ENCODE peak calls at places on chromosomes 12 and 14, in five cellular contexts. One of them, this sample, is unnamed.

GRCh38 chr14:32109676-32110075 is 32.6 kb downstream of the ARHGAP5 start:
- DNase-seq in fibroblast of lung: peak
- DNase-seq in hepatocyte: no peak
- DNase-seq in neural progenitor cell: no peak
- DNase-seq in K562: no peak
- DNase-seq in this sample: no peak

GRCh38 chr12:95599880-95600279 is 48.6 kb upstream of the USP44 start:
- DNase-seq in hepatocyte: no peak
- DNase-seq in K562: no peak
- DNase-seq in neural progenitor cell: no peak
- DNase-seq in fibroblast of lung: no peak
- DNase-seq in this sample: no peak

GRCh38 chr12:63917864-63918742 is 73.6 kb downstream of the SRGAP1 start:
- DNase-seq in neural progenitor cell: no peak
- DNase-seq in K562: no peak
- DNase-seq in fibroblast of lung: peak
- DNase-seq in hepatocyte: peak
- DNase-seq in this sample: no peak

GRCh38 chr12:805022-805632 is 52.7 kb downstream of the WNK1 start:
- DNase-seq in hepatocyte: no peak
- DNase-seq in neural progenitor cell: no peak
- DNase-seq in fibroblast of lung: no peak
- DNase-seq in K562: no peak
- DNase-seq in this sample: no peak

GRCh38 chr14:58048219-58048618 is 103.8 kb downstream of the ARMH4 start:
- DNase-seq in fibroblast of lung: no peak
- DNase-seq in neural progenitor cell: no peak
- DNase-seq in hepatocyte: no peak
- DNase-seq in K562: no peak
- DNase-seq in this sample: no peak

GRCh38 chr12:4975574-4975973 is 65.9 kb downstream of the KCNA1 start:
- DNase-seq in K562: peak
- DNase-seq in neural progenitor cell: peak
- DNase-seq in hepatocyte: no peak
- DNase-seq in fibroblast of lung: no peak
- DNase-seq in this sample: peak

GRCh38 chr14:58912287-58912686 is 274.5 kb downstream of the DACT1 start:
- DNase-seq in neural progenitor cell: no peak
- DNase-seq in fibroblast of lung: no peak
- DNase-seq in hepatocyte: no peak
- DNase-seq in K562: no peak
- DNase-seq in this sample: no peak

GRCh38 chr12:70243510-70244331 is 488 bp downstream of the CNOT2 start:
- DNase-seq in K562: peak
- DNase-seq in hepatocyte: peak
- DNase-seq in fibroblast of lung: peak
- DNase-seq in neural progenitor cell: peak
- DNase-seq in this sample: peak

GRCh38 chr12:106213721-106214121 is 34.1 kb downstream of the CKAP4 start:
- DNase-seq in fibroblast of lung: no peak
- DNase-seq in neural progenitor cell: no peak
- DNase-seq in K562: no peak
- DNase-seq in hepatocyte: no peak
- DNase-seq in this sample: no peak

GRCh38 chr12:28222959-28223662 is 32.9 kb downstream of the CCDC91 start:
- DNase-seq in hepatocyte: peak
- DNase-seq in fibroblast of lung: no peak
- DNase-seq in neural progenitor cell: no peak
- DNase-seq in K562: no peak
- DNase-seq in this sample: no peak

GRCh38 chr14:67492538-67492937 is 4.0 kb upstream of the TMEM229B start:
- DNase-seq in fibroblast of lung: no peak
- DNase-seq in K562: no peak
- DNase-seq in hepatocyte: no peak
- DNase-seq in neural progenitor cell: no peak
- DNase-seq in this sample: no peak

GRCh38 chr12:11832100-11832499 is 182.6 kb downstream of the ETV6 start:
- DNase-seq in neural progenitor cell: no peak
- DNase-seq in K562: no peak
- DNase-seq in fibroblast of lung: peak
- DNase-seq in hepatocyte: no peak
- DNase-seq in this sample: no peak

GRCh38 chr14:70955543-70956480 is 48.6 kb downstream of the PCNX1 start:
- DNase-seq in neural progenitor cell: peak
- DNase-seq in hepatocyte: peak
- DNase-seq in K562: no peak
- DNase-seq in fibroblast of lung: no peak
- DNase-seq in this sample: peak

GRCh38 chr14:56964885-56965284 is 154.6 kb upstream of the OTX2 start:
- DNase-seq in hepatocyte: no peak
- DNase-seq in K562: no peak
- DNase-seq in fibroblast of lung: no peak
- DNase-seq in neural progenitor cell: peak
- DNase-seq in this sample: no peak

GRCh38 chr14:65352964-65353530 is 59.5 kb upstream of the FUT8 start:
- DNase-seq in K562: no peak
- DNase-seq in hepatocyte: no peak
- DNase-seq in neural progenitor cell: no peak
- DNase-seq in fibroblast of lung: no peak
- DNase-seq in this sample: no peak

GRCh38 chr12:47837190-47838171 is 17.8 kb upstream of the HDAC7 start:
- DNase-seq in fibroblast of lung: peak
- DNase-seq in neural progenitor cell: peak
- DNase-seq in K562: peak
- DNase-seq in hepatocyte: peak
- DNase-seq in this sample: peak

GRCh38 chr12:10213168-10214130 is 772 bp downstream of the GABARAPL1 start:
- DNase-seq in K562: peak
- DNase-seq in hepatocyte: peak
- DNase-seq in fibroblast of lung: peak
- DNase-seq in neural progenitor cell: peak
- DNase-seq in this sample: peak

GRCh38 chr12:96520767-96521166 is 31.4 kb downstream of the CFAP54 start:
- DNase-seq in K562: no peak
- DNase-seq in fibroblast of lung: peak
- DNase-seq in neural progenitor cell: no peak
- DNase-seq in hepatocyte: no peak
- DNase-seq in this sample: no peak

GRCh38 chr14:77158175-77158908 is 16.8 kb upstream of the ZDHHC22 start:
- DNase-seq in hepatocyte: peak
- DNase-seq in neural progenitor cell: peak
- DNase-seq in fibroblast of lung: peak
- DNase-seq in K562: peak
- DNase-seq in this sample: peak

GRCh38 chr12:72453079-72453478 is 180.9 kb downstream of the TRHDE start:
- DNase-seq in K562: no peak
- DNase-seq in fibroblast of lung: no peak
- DNase-seq in hepatocyte: no peak
- DNase-seq in neural progenitor cell: no peak
- DNase-seq in this sample: no peak

GRCh38 chr14:83342590-83342989 is 1808.9 kb upstream of the SEL1L start:
- DNase-seq in K562: no peak
- DNase-seq in fibroblast of lung: no peak
- DNase-seq in hepatocyte: no peak
- DNase-seq in neural progenitor cell: no peak
- DNase-seq in this sample: no peak

GRCh38 chr12:13386269-13387039 is 189.9 kb downstream of the EMP1 start:
- DNase-seq in fibroblast of lung: no peak
- DNase-seq in K562: no peak
- DNase-seq in neural progenitor cell: no peak
- DNase-seq in hepatocyte: no peak
- DNase-seq in this sample: no peak

GRCh38 chr12:52582971-52583456 is 9.4 kb upstream of the KRT74 start:
- DNase-seq in neural progenitor cell: peak
- DNase-seq in fibroblast of lung: peak
- DNase-seq in K562: peak
- DNase-seq in hepatocyte: peak
- DNase-seq in this sample: peak

GRCh38 chr12:102436867-102437266 is 43.5 kb downstream of the IGF1 start:
- DNase-seq in fibroblast of lung: no peak
- DNase-seq in hepatocyte: no peak
- DNase-seq in neural progenitor cell: no peak
- DNase-seq in K562: no peak
- DNase-seq in this sample: no peak

DNA sequence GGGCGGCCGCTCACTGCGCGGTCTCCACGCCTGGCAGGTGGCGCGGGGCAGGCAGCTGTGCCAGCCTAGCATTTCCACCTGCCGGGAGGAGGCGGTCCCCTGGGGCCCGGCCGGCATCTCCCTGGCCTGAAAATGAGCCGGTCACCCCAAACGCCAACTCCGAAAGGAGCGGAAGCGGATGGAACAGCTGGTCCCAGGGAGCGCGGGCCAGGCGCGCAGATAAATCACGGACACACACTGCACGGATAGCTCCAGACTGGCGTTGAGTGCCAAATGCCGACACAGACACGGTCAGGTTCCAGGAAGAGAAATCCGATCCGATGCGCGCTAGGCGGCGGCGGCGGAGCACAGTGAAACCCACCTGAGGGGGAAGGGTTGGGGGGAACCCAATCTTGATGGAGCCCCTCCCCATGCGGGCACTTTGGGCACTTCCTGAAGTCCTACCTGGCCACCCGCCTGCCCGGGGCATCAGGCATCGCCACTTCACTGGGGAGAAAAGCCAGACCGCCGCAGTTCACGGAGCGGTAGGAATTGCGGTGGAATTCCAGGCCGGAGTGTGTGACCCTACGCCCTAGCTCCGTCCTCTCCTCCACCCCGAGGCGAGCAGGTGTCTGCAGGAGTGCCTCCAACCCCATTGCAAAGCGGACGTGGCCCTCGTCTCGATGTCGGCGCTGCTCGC is 624 bp upstream of the PLEKHD1 start:
- DNase-seq in neural progenitor cell: peak
- DNase-seq in K562: no peak
- DNase-seq in fibroblast of lung: peak
- DNase-seq in hepatocyte: peak
- DNase-seq in this sample: peak
- TF ChIP-seq EZH2 in neural progenitor cell: peak
- TF ChIP-seq EZH2 in K562: no peak
- TF ChIP-seq EZH2 in fibroblast of lung: peak
- TF ChIP-seq EZH2 in hepatocyte: peak
- TF ChIP-seq EZH2 in this sample: peak

GRCh38 chr12:57488397-57489156 is 709 bp downstream of the MARS1 start:
- DNase-seq in hepatocyte: no peak
- DNase-seq in fibroblast of lung: no peak
- DNase-seq in K562: peak
- DNase-seq in neural progenitor cell: peak
- DNase-seq in this sample: peak

GRCh38 chr12:57485695-57486094 is 2.2 kb upstream of the MARS1 start:
- DNase-seq in fibroblast of lung: no peak
- DNase-seq in hepatocyte: no peak
- DNase-seq in K562: no peak
- DNase-seq in neural progenitor cell: no peak
- DNase-seq in this sample: no peak

GRCh38 chr12:57487055-57487596 is 742 bp upstream of the MARS1 start:
- DNase-seq in K562: no peak
- DNase-seq in fibroblast of lung: no peak
- DNase-seq in hepatocyte: no peak
- DNase-seq in neural progenitor cell: no peak
- DNase-seq in this sample: peak

GRCh38 chr12:57489157-57489641 is 1.3 kb downstream of the MARS1 start:
- DNase-seq in hepatocyte: no peak
- DNase-seq in neural progenitor cell: no peak
- DNase-seq in K562: no peak
- DNase-seq in fibroblast of lung: peak
- DNase-seq in this sample: no peak

DNA sequence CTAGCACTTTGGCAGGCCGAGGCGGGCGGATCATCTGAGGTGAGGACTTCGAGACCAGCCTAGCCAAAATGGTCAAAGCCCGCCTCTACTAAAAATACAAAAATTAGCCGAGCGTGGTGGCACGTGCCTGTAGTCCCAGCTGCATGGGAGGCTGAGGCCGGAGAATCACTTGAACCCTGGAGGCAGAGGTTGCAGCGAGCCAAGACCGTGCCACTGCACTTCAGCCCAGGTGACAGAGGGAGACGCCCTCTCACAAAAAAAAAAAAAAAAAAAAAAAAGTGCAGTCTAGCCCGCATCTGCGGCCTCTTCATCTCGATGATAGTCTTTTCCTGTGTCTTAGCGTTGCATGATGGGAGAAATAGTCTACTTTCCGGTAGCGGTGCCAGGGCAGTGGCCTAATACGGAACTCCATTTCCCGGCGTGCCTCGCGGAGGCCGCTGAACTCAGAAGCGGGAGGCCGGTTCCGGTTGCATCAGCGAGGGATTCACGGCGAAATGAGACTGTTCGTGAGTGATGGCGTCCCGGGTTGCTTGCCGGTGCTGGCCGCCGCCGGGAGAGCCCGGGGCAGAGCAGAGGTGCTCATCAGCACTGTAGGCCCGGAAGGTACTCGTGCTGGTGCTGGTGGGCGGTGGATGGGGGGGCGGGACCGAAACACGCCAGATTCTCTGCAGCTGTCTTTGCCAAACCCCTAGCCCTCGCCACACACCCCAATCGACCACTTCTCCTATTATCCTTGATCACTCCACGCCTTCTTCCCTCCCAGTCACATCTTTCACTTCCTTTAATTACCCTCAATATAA is at the start of gene MARS1:
- DNase-seq in K562: peak
- DNase-seq in fibroblast of lung: peak
- DNase-seq in neural progenitor cell: peak
- DNase-seq in hepatocyte: peak
- DNase-seq in this sample: peak
- TF ChIP-seq CTCF in K562: peak
- TF ChIP-seq CTCF in fibroblast of lung: no peak
- TF ChIP-seq CTCF in neural progenitor cell: peak
- TF ChIP-seq CTCF in hepatocyte: peak
- TF ChIP-seq CTCF in this sample: peak

DNA sequence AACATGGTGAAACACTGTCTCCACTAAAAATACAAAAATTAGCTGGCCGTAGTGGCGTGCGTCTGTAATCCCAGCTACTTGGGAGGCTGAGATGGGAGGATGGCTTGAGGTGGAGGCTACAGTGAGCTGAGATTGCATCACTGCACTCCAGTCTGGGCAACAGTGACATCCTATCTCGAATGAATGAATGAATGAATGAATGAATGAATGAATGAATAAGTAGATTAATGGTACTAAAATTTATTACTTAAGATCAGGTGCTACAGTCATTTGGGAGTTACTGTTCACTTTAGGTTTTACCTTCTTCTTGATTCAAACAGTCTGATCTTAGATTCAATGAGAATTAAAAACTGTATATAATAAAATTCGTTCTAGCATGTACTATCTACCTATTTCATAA is 31.6 kb upstream of the WDR89 start:
- DNase-seq in hepatocyte: no peak
- DNase-seq in fibroblast of lung: no peak
- DNase-seq in neural progenitor cell: no peak
- DNase-seq in K562: no peak
- DNase-seq in this sample: no peak
- TF ChIP-seq EZH2 in hepatocyte: no peak
- TF ChIP-seq EZH2 in fibroblast of lung: no peak
- TF ChIP-seq EZH2 in neural progenitor cell: no peak
- TF ChIP-seq EZH2 in K562: no peak
- TF ChIP-seq EZH2 in this sample: no peak

DNA sequence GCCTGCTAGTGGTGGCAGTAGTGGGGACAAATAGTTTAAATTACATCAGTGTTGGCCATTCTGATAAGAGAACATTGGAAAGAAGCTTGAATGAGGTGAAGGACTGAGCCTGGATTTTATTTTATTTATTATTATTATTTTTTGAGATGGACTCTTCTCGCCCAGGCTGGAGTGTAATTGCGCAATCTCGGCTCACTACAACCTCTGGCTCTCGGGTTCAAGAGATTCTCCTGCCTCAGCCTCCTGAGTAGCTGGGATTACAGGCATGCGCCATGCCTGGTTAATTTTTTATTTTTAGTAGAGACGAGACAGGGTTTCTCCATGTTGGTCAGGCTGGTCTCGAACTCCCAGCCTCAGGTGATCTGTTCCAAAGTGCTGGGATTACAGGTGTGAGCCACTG is 739.4 kb downstream of the AACS start:
- DNase-seq in neural progenitor cell: no peak
- DNase-seq in hepatocyte: no peak
- DNase-seq in fibroblast of lung: no peak
- DNase-seq in K562: no peak
- DNase-seq in this sample: no peak
- TF ChIP-seq CTCF in neural progenitor cell: no peak
- TF ChIP-seq CTCF in hepatocyte: no peak
- TF ChIP-seq CTCF in fibroblast of lung: no peak
- TF ChIP-seq CTCF in K562: no peak
- TF ChIP-seq CTCF in this sample: no peak